ENCODE peak calls at places on chromosomes 3 and 15, in four cellular contexts. X, V, O and B are unnamed samples.

GRCh38 chr15:70098461-70099166 is 897 bp upstream of the TLE3 start:
- DNase-seq in X (peak), V (no peak), O (peak), B (no peak)

GRCh38 chr3:11544413-11545181 is 99.1 kb downstream of the VGLL4 start:
- DNase-seq in X (no peak), V (no peak), O (peak), B (no peak)

GRCh38 chr3:134496481-134497071 is 10.7 kb downstream of the CEP63 start:
- DNase-seq in X (no peak), V (no peak), O (no peak), B (no peak)

GRCh38 chr3:196193037-196193737 is 18.0 kb downstream of the ZDHHC19 start:
- DNase-seq in X (no peak), V (no peak), O (no peak), B (no peak)

GRCh38 chr3:42698911-42699230 is 3.7 kb downstream of the HHATL start:
- DNase-seq in X (no peak), V (no peak), O (peak), B (peak)

GRCh38 chr15:69193948-69194827 is 33.8 kb downstream of the GLCE start:
- DNase-seq in X (peak), V (no peak), O (no peak), B (no peak)

GRCh38 chr3:16355864-16356263 is 90.9 kb downstream of the OXNAD1 start:
- DNase-seq in X (no peak), V (no peak), O (no peak), B (no peak)

GRCh38 chr15:94235681-94236080 is 4.3 kb downstream of the MCTP2 start:
- DNase-seq in X (no peak), V (no peak), O (no peak), B (no peak)

GRCh38 chr3:134371542-134372324 is 2.5 kb downstream of the AMOTL2 start:
- DNase-seq in X (no peak), V (no peak), O (no peak), B (no peak)

GRCh38 chr3:11591401-11592266 is 52.1 kb downstream of the VGLL4 start:
- DNase-seq in X (peak), V (no peak), O (peak), B (no peak)

GRCh38 chr3:11548721-11549131 is 95.0 kb downstream of the VGLL4 start:
- DNase-seq in X (no peak), V (no peak), O (peak), B (no peak)

GRCh38 chr3:46626039-46626438 is 13.7 kb downstream of the FAM240A start:
- DNase-seq in X (no peak), V (no peak), O (no peak), B (no peak)

GRCh38 chr3:30353711-30354467 is 252.5 kb upstream of the TGFBR2 start:
- DNase-seq in X (no peak), V (no peak), O (no peak), B (no peak)

GRCh38 chr3:185089343-185089742 is 63.5 kb downstream of the C3orf70 start:
- DNase-seq in X (no peak), V (no peak), O (no peak), B (no peak)

GRCh38 chr15:59237119-59237853 is 30.6 kb downstream of the LDHAL6B start:
- DNase-seq in X (no peak), V (peak), O (no peak), B (no peak)

GRCh38 chr15:64090527-64090926 is 3.1 kb downstream of the CIAO2A start:
- DNase-seq in X (no peak), V (no peak), O (no peak), B (peak)

GRCh38 chr15:96324192-96324895 is 6.2 kb upstream of the NR2F2 start:
- DNase-seq in X (no peak), V (no peak), O (no peak), B (no peak)

GRCh38 chr3:171055336-171056178 is 29.0 kb upstream of the SLC2A2 start:
- DNase-seq in X (no peak), V (no peak), O (no peak), B (no peak)

GRCh38 chr15:84911879-84912660 is 27.6 kb downstream of the SLC28A1 start:
- DNase-seq in X (peak), V (peak), O (peak), B (no peak)

GRCh38 chr3:194995334-194995733 is 275.6 kb downstream of the XXYLT1 start:
- DNase-seq in X (no peak), V (no peak), O (no peak), B (no peak)
- TF ChIP-seq POLR2AphosphoS5 in X (no peak), V (no peak), O (no peak), B (no peak)

GRCh38 chr3:186570096-186570940 is at the start of gene DNAJB11:
- DNase-seq in X (peak), V (peak), O (peak), B (peak)
- TF ChIP-seq POLR2A in X (peak), V (peak), O (peak), B (peak)

GRCh38 chr3:27553868-27554540 is 69.8 kb upstream of the SLC4A7 start:
- DNase-seq in X (no peak), V (no peak), O (no peak), B (no peak)

GRCh38 chr3:27557411-27557810 is 73.2 kb upstream of the SLC4A7 start:
- DNase-seq in X (no peak), V (no peak), O (no peak), B (no peak)

GRCh38 chr3:27559381-27559780 is 75.2 kb upstream of the SLC4A7 start:
- DNase-seq in X (no peak), V (no peak), O (no peak), B (no peak)

GRCh38 chr3:27554706-27555105 is 70.5 kb upstream of the SLC4A7 start:
- DNase-seq in X (no peak), V (no peak), O (no peak), B (no peak)

GRCh38 chr3:27556854-27557253 is 72.7 kb upstream of the SLC4A7 start:
- DNase-seq in X (no peak), V (no peak), O (no peak), B (no peak)
- TF ChIP-seq POLR2AphosphoS5 in X (no peak), V (no peak), O (no peak), B (no peak)

GRCh38 chr3:49801160-49801559 is 1.5 kb upstream of the CDHR4 start:
- DNase-seq in X (no peak), V (no peak), O (no peak), B (no peak)

GRCh38 chr3:49805367-49805782 is 2.3 kb downstream of the INKA1 start:
- DNase-seq in X (peak), V (no peak), O (peak), B (no peak)

GRCh38 chr3:49804141-49805041 is 1.3 kb downstream of the INKA1 start:
- DNase-seq in X (no peak), V (no peak), O (no peak), B (no peak)

GRCh38 chr3:49803464-49804140 is 541 bp downstream of the INKA1 start:
- DNase-seq in X (peak), V (no peak), O (no peak), B (peak)

DNA sequence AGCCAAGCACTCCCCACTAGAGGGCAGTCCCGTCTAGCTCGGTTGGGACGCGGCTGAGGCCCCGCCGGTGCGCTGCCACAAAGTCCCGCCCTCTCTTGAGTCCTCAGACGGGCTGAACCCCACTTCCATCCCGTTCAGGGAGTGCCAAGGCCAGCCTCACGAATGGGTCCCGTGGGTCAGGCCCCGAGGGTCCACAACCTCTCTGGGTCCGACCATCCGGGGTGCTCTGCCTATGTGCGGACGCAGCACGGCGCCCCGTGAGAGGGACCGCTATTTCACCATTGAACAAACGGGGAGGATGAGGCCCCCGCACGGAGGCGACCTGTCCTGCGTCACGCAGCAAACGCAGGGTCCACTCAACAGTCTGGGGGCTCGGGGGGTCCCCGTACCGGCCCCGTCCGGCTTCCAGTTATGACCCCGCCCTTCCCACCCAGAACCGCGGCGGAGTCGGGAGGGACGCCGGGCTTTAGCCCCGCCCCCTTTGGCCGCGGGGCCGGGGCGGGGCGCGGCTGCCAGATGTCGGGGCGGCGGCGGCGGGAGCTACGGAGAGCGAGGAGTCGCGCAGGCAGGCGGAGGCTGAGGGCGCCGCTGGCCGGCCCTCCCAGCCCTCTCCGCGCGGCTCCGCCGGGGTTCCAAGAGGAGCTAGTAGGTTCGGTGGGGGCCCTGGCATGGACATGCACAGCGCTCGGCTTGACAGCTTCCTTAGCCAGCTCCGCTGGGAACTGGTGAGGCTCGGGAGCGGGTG is at the start of gene INKA1:
- DNase-seq in X (peak), V (peak), O (peak), B (peak)
- TF ChIP-seq POLR2A in X (no peak), V (peak), O (no peak), B (peak)

DNA sequence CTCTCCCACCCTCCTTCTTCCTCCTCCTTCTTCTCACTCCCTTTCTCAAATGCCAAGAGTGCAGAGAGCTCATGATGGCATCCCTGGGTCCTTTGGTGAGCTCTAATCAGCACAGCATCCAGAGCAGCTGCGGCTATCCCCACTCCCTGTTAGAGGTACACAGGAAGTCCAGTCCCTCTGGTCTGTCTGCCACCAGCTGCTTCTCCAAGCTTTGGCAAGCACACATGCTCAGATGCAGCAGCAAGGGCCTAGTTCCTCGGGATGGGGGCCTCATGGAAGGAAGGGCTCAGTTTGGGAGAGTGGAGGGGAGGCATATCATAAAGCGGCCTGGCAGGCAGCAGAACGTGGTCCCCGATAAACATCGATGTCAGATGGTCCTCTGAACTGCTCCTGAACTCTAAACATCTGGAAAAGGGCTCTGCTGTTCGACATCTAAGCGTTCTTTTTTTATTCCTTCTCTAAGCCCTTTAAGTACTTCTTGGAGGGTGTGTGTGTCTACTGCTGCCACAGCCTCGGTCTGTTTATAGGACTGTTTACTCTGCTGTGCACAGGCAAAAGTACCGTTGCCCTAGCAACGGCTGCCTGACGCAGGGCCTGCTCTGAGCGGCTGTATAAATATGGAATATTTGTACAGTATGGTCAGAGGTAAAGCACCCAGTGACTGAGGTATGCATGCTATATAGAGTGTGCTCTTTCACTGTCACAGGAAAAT is 74.6 kb downstream of the PRICKLE2 start:
- DNase-seq in X (peak), V (no peak), O (peak), B (no peak)
- TF ChIP-seq POLR2AphosphoS5 in X (no peak), V (peak), O (peak), B (no peak)